ENCODE peak calls at places on chromosome 14, in eight cellular contexts. H is OCI-LY7; G is CD4-positive, alpha-beta memory T cell; L is neuronal stem cell; X is tibial artery; F is prostate gland; O is HCT116; S is IMR-90. I is an unnamed sample.

GRCh38 chr14:29926228-29926627 is 1.4 kb downstream of the PRKD1 start:
- DNase-seq in H (no peak), G (no peak), L (no peak), X (no peak), F (peak; percentile 6), O (no peak), S (no peak), I (no peak)

GRCh38 chr14:38127784-38128183 is 79.9 kb upstream of the SSTR1 start:
- DNase-seq in H (peak; percentile 72), G (no peak), L (no peak), X (no peak), F (no peak), O (no peak), S (peak; percentile 47), I (no peak)

GRCh38 chr14:95979339-95980042 is 59.7 kb upstream of the C14orf132 start:
- DNase-seq in H (peak; percentile 33), G (no peak), L (no peak), X (no peak), F (no peak), O (no peak), S (no peak), I (no peak)

GRCh38 chr14:89452281-89452680 is 35.2 kb upstream of the FOXN3 start:
- DNase-seq in H (no peak), G (no peak), L (no peak), X (peak; percentile 54), F (no peak), O (no peak), S (no peak), I (no peak)

GRCh38 chr14:90175631-90176030 is 80.7 kb upstream of the PSMC1 start:
- DNase-seq in H (no peak), G (no peak), L (no peak), X (no peak), F (no peak), O (no peak), S (no peak), I (no peak)

GRCh38 chr14:60505448-60505847 is 3.5 kb upstream of the SIX6 start:
- DNase-seq in H (no peak), G (no peak), L (peak; percentile 24), X (no peak), F (no peak), O (no peak), S (no peak), I (no peak)

GRCh38 chr14:54312166-54312801 is 84.5 kb upstream of the CDKN3 start:
- DNase-seq in H (no peak), G (no peak), L (no peak), X (no peak), F (peak; percentile 85), O (peak; percentile 62), S (peak; percentile 85), I (no peak)

GRCh38 chr14:72686832-72687231 is 207.1 kb downstream of the DPF3 start:
- DNase-seq in H (no peak), G (no peak), L (no peak), X (no peak), F (no peak), O (no peak), S (peak; percentile 31), I (no peak)

GRCh38 chr14:33931439-33931838 is 19.4 kb downstream of the EGLN3 start:
- DNase-seq in H (no peak), G (no peak), L (no peak), X (no peak), F (no peak), O (no peak), S (no peak), I (no peak)

GRCh38 chr14:33932033-33932432 is 18.8 kb downstream of the EGLN3 start:
- DNase-seq in H (no peak), G (no peak), L (no peak), X (no peak), F (no peak), O (no peak), S (no peak), I (no peak)

GRCh38 chr14:33933386-33933934 is 17.4 kb downstream of the EGLN3 start:
- DNase-seq in H (no peak), G (no peak), L (peak; percentile 15), X (no peak), F (no peak), O (no peak), S (no peak), I (no peak)

GRCh38 chr14:33934043-33934750 is 16.7 kb downstream of the EGLN3 start:
- DNase-seq in H (no peak), G (no peak), L (no peak), X (no peak), F (no peak), O (no peak), S (no peak), I (no peak)

DNA sequence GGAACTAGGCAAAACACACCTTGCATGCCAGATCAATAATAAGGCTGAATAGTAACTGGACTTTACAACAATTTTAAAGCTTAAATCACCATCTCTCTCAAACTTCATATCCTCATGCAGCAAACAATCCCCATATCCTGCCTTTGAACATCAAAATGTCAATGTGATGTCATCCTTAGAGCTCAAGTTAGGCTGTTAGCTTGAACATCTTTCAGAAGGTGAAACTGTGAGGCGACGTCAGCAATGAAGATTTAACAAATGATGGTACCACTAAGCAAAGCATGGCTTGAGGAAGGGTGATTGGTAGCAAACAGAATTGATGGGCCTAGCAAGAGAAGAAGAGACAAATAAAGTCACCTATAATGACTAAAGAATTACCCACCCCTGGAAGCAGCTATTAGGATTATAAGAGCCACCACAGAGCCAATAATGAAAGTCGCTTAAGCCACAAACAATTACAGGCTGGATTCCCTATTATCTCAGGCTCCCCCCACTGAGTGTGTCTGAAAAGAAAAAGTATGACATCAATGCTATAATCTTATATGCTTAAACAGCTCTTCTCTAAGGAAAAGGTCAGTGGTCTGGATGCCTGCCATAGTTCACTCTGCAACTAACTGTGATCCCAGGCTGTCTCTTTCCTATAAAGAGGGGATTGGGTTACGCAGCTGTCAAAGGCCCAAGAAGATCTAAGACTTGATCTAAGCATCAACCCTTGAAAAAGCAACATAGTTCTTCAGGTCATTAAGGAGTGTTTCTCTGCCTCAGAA is 18.2 kb downstream of the EGLN3 start:
- DNase-seq in H (no peak), G (no peak), L (peak; percentile 76), X (no peak), F (no peak), O (no peak), S (no peak), I (no peak)
- H3K4me1 ChIP-seq in H (no peaks in the 10 kb centered on the region), G (no peaks in the 10 kb centered on the region), L (no peaks in the 10 kb centered on the region), X (no peaks in the 10 kb centered on the region), F (no peaks in the 10 kb centered on the region), O (no peaks in the 10 kb centered on the region), S (no peaks in the 10 kb centered on the region), I (no peaks in the 10 kb centered on the region)

DNA sequence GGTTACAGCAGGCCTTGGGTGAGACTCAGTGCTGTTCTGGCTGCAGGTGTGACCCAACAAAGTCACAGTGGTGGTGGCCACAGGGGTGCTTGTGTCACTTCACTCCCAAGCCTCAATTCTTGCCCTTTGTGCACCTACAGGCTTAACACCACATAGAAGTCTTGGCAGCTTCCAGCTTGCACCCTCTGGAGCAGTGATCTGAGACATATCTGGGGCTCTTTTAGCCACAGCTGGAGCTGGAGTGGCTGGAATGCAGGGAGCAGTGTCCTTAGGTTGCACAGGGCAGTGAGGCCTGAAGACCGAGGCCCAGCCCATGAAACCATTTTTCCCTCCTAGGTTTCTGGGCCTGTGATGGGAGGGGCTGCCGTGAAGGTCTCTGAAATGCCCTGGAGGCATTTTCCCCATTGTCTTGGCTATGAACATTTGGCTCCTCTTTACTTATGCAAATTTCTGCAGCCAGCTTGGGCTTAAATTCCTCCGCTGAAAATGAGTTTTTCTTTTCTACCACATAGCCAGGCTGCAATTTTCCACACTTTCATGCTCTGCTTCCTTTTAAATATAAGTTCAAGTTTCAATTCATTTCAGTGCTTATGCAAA is 37.7 kb downstream of the ADAM21 start:
- DNase-seq in H (no peak), G (no peak), L (no peak), X (no peak), F (no peak), O (no peak), S (no peak), I (no peak)
- H3K9me3 ChIP-seq in H (peaks cover 13% of the 10 kb centered on the region), G (no peaks in the 10 kb centered on the region), L (peaks cover 20% of the 10 kb centered on the region), X (no peaks in the 10 kb centered on the region), F (no peaks in the 10 kb centered on the region), O (peaks cover 13% of the 10 kb centered on the region), S (peaks cover 7% of the 10 kb centered on the region), I (peaks cover 25% of the 10 kb centered on the region)

DNA sequence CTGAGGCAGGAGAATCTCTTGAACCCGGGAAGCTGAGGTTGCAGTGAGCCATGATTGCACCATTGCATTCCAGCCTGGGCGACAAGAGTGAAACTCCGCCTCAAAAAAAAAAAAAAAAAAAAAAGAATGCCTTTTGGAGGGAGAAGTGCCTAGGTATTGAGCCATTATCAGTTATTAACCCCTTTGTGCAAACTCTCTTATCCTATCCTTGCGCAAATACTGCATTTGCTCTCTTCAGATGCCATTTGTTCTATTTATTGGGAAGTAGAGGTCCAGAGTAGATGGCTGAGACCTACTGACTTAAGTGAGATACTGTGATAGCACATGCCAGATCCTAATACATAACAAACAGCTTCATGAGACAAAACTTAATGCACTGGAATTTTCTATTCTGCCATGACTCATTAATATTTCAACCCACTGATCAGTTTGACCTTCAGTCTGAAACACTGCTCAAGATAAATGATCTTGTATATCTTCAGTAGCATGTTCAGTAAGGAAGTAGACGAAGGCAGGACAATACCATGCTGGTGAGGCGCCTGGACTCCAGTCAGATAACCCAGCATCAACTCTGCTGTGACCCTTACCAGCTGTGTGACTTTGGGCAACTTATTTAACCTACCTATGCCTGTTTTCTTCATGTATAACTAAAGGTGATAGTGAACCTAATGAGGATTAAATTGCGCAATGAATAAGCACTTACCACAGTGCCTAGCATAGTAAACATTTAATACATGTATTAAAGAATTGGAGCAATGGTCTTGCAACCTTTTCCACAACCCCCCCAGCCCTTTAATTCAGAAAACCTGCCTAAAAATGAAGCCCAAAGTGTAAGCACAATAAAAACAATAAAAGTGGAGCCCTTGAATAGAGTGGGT is 5.7 kb upstream of the DNAAF2 start:
- DNase-seq in H (no peak), G (no peak), L (no peak), X (no peak), F (no peak), O (no peak), S (no peak), I (no peak)
- H3K4me3 ChIP-seq in H (no peak overlapping the region), G (no peak overlapping the region), L (no peak overlapping the region), X (no peak overlapping the region), F (no peak overlapping the region), O (no peak overlapping the region), S (no peak overlapping the region), I (no peak overlapping the region)

GRCh38 chr14:64195194-64195593 is 99.0 kb downstream of the ESR2 start:
- DNase-seq in H (peak; percentile 17), G (peak; percentile 20), L (no peak), X (no peak), F (no peak), O (no peak), S (peak; percentile 8), I (no peak)

GRCh38 chr14:64194404-64194803 is 99.8 kb downstream of the ESR2 start:
- DNase-seq in H (no peak), G (no peak), L (no peak), X (no peak), F (no peak), O (no peak), S (no peak), I (no peak)

GRCh38 chr14:64198021-64198420 is 96.2 kb downstream of the ESR2 start:
- DNase-seq in H (no peak), G (no peak), L (no peak), X (no peak), F (no peak), O (no peak), S (no peak), I (no peak)

GRCh38 chr14:64196668-64197411 is 97.3 kb downstream of the ESR2 start:
- DNase-seq in H (no peak), G (peak; percentile 12), L (peak; percentile 51), X (no peak), F (no peak), O (no peak), S (peak; percentile 64), I (no peak)

DNA sequence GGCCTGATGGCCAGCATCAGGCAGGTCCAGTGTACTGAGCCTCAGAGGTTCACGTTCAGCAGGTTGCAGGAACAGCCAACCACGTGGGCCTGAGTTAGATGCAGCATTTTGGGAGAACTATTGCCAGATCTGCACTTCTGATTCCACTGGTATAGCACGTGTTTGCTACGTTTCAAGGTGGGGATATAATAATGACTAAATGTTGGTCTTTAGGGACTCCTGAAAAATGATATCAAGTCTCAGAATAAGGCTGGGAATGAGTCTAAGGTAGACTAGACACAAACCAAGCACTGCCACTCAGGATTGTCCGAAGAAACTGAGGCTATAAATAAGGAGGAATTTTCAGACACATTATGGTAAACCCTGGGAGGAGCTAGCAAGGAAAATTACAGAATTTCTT is 98.1 kb downstream of the ESR2 start:
- DNase-seq in H (no peak), G (no peak), L (no peak), X (no peak), F (no peak), O (no peak), S (no peak), I (no peak)
- H3K4me1 ChIP-seq in H (peaks cover 21% of the 10 kb centered on the region), G (peaks cover 44% of the 10 kb centered on the region), L (peaks cover 25% of the 10 kb centered on the region), X (no peaks in the 10 kb centered on the region), F (no peaks in the 10 kb centered on the region), O (no peaks in the 10 kb centered on the region), S (peaks cover 13% of the 10 kb centered on the region), I (peaks cover 18% of the 10 kb centered on the region)